ENCODE peak calls at places on chromosomes 6 and 20, in five cellular contexts. S is substantia nigra, E is heart right ventricle, P is neuronal stem cell, Z is breast epithelium. A is an unnamed sample.
A peak's percentile ranks its signal among the peaks of the same experiment; 100 is the strongest.

GRCh38 chr6:31086788-31087440 is 25.5 kb downstream of the C6orf15 start:
- DNase-seq in S (no peak), E (no peak), P (no peak), Z (no peak), A (no peak)

GRCh38 chr6:31727034-31727716 is 1.9 kb downstream of the DDAH2 start:
- DNase-seq in S (no peak), E (no peak), P (no peak), Z (no peak), A (no peak)

GRCh38 chr6:108004861-108005260 is 46.9 kb upstream of the SEC63 start:
- DNase-seq in S (no peak), E (no peak), P (no peak), Z (no peak), A (no peak)

GRCh38 chr20:7841291-7841966 is 98.8 kb downstream of the HAO1 start:
- DNase-seq in S (no peak), E (no peak), P (no peak), Z (no peak), A (no peak)

GRCh38 chr6:13383280-13384163 is 55.2 kb upstream of the TBC1D7 start:
- DNase-seq in S (no peak), E (no peak), P (no peak), Z (no peak), A (peak; percentile 20)

GRCh38 chr6:156808287-156808686 is 31.1 kb downstream of the ARID1B start:
- DNase-seq in S (peak; percentile 53), E (no peak), P (no peak), Z (no peak), A (no peak)

GRCh38 chr6:158972241-158973233 is 27.5 kb downstream of the RSPH3 start:
- DNase-seq in S (no peak), E (no peak), P (no peak), Z (no peak), A (no peak)

GRCh38 chr6:14598017-14598864 is 480.7 kb downstream of the CD83 start:
- DNase-seq in S (no peak), E (no peak), P (no peak), Z (no peak), A (no peak)

GRCh38 chr6:156832166-156832743 is 55.1 kb downstream of the ARID1B start:
- DNase-seq in S (no peak), E (no peak), P (no peak), Z (no peak), A (no peak)

GRCh38 chr20:58023346-58023745 is 205.1 kb downstream of the ANKRD60 start:
- DNase-seq in S (no peak), E (no peak), P (no peak), Z (no peak), A (no peak)

GRCh38 chr20:48230251-48230650 is 445.0 kb upstream of the SULF2 start:
- DNase-seq in S (no peak), E (no peak), P (no peak), Z (no peak), A (no peak)

GRCh38 chr20:45153756-45154155 is 20.9 kb upstream of the PI3 start:
- DNase-seq in S (peak; percentile 19), E (no peak), P (no peak), Z (no peak), A (no peak)

GRCh38 chr20:48656661-48657211 is 171.1 kb downstream of the PREX1 start:
- DNase-seq in S (peak; percentile 94), E (no peak), P (no peak), Z (no peak), A (peak; percentile 74)

GRCh38 chr6:170047813-170048212 is 243.1 kb downstream of the DLL1 start:
- DNase-seq in S (no peak), E (no peak), P (no peak), Z (peak; percentile 36), A (no peak)

GRCh38 chr6:26230336-26230735 is 134.7 kb upstream of the BTN3A2 start:
- DNase-seq in S (no peak), E (no peak), P (no peak), Z (no peak), A (no peak)

GRCh38 chr6:163306000-163306399 is 108.5 kb upstream of the QKI start:
- DNase-seq in S (no peak), E (no peak), P (no peak), Z (no peak), A (no peak)

GRCh38 chr6:127202676-127203075 is 64.0 kb upstream of the RNF146 start:
- DNase-seq in S (no peak), E (no peak), P (no peak), Z (no peak), A (no peak)

GRCh38 chr6:54987906-54988305 is 141.3 kb downstream of the FAM83B start:
- DNase-seq in S (no peak), E (no peak), P (no peak), Z (no peak), A (no peak)

GRCh38 chr6:37830225-37830624 is 10.7 kb downstream of the ZFAND3 start:
- DNase-seq in S (no peak), E (no peak), P (no peak), Z (no peak), A (no peak)

GRCh38 chr20:11891081-11891826 is 26.4 kb upstream of the BTBD3 start:
- DNase-seq in S (peak; percentile 70), E (peak; percentile 70), P (peak; percentile 65), Z (no peak), A (peak; percentile 7)

GRCh38 chr6:33160728-33161323 is 31.4 kb downstream of the COL11A2 start:
- DNase-seq in S (no peak), E (peak; percentile 40), P (no peak), Z (no peak), A (no peak)

GRCh38 chr6:90435207-90435899 is 138.7 kb upstream of the BACH2 start:
- DNase-seq in S (no peak), E (no peak), P (no peak), Z (no peak), A (no peak)

GRCh38 chr20:55488593-55488992 is 516.7 kb downstream of the CBLN4 start:
- DNase-seq in S (no peak), E (no peak), P (no peak), Z (no peak), A (no peak)

GRCh38 chr20:50415516-50416268 is 94.5 kb upstream of the PTPN1 start:
- DNase-seq in S (peak; percentile 96), E (peak; percentile 100), P (no peak), Z (peak; percentile 99), A (peak; percentile 92)

GRCh38 chr20:47304287-47304686 is 52.2 kb downstream of the ZMYND8 start:
- DNase-seq in S (no peak), E (no peak), P (no peak), Z (no peak), A (no peak)

GRCh38 chr6:119182404-119182803 is 103.9 kb upstream of the FAM184A start:
- DNase-seq in S (no peak), E (no peak), P (no peak), Z (no peak), A (no peak)

GRCh38 chr6:101341926-101342325 is 51.6 kb upstream of the GRIK2 start:
- DNase-seq in S (no peak), E (no peak), P (no peak), Z (no peak), A (no peak)

GRCh38 chr20:53335509-53335908 is 258.1 kb downstream of the ZNF217 start:
- DNase-seq in S (no peak), E (no peak), P (no peak), Z (no peak), A (no peak)

GRCh38 chr20:53336892-53337291 is 256.7 kb downstream of the ZNF217 start:
- DNase-seq in S (no peak), E (no peak), P (no peak), Z (no peak), A (no peak)

GRCh38 chr20:53337419-53338101 is 256.1 kb downstream of the ZNF217 start:
- DNase-seq in S (no peak), E (no peak), P (no peak), Z (no peak), A (no peak)

GRCh38 chr20:53332022-53332824 is 261.4 kb downstream of the ZNF217 start:
- DNase-seq in S (no peak), E (no peak), P (no peak), Z (no peak), A (no peak)

DNA sequence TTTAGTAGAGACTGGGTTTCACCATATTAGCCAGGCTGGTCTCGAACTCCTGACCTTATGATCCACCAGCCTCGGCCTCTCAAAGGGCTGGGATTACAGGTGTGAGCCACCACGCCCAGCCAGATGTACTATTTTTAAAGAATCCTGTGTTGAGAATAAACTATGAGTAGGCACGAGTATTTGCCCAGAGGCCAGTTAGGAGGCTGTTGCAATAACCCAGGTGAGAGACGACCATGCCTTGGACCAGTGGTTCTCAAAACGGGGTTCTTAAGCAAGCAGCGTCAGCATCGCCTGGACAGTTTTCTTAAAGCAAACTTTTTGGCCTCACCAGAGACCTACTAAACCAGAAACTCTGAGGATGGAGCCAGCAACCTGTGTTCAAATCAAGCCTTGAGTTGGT is 258.8 kb downstream of the ZNF217 start:
- DNase-seq in S (no peak), E (no peak), P (no peak), Z (no peak), A (no peak)
- H3K27ac ChIP-seq in S (no peak overlapping the region), E (no peak overlapping the region), P (no peak overlapping the region), Z (no peak overlapping the region), A (no peak overlapping the region)

GRCh38 chr20:22403860-22404608 is 180.3 kb downstream of the FOXA2 start:
- DNase-seq in S (no peak), E (no peak), P (peak; percentile 20), Z (no peak), A (no peak)
- H3K27ac ChIP-seq in S (no peak overlapping the region), E (no peak overlapping the region), P (no peak overlapping the region), Z (peak overlapping the region; percentile 36), A (no peak overlapping the region)

GRCh38 chr6:9647599-9647998 is 767.3 kb downstream of the TFAP2A start:
- DNase-seq in S (no peak), E (no peak), P (no peak), Z (no peak), A (no peak)
- H3K27ac ChIP-seq in S (no peak overlapping the region), E (no peak overlapping the region), P (no peak overlapping the region), Z (no peak overlapping the region), A (no peak overlapping the region)

DNA sequence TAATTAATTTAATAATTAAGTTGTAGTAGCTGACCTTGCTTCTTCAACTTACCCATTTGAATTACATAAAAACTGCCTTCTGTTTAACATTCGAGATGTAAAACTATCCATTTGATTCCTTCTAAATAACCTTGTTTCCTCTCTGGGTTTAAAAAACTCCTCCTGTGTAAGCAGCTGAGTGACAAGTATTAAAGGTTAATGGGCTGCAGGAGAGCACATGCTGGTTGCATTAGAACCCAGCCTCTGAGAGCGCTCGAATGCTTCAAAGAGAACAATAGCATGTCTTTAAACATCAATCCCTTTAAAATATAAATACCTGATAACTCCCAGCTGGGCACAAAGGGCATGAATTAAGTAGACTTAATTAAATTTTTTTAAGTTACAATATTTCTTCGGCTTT is 215.8 kb downstream of the EYA4 start:
- DNase-seq in S (no peak), E (no peak), P (peak; percentile 29), Z (no peak), A (no peak)
- H3K27ac ChIP-seq in S (no peak overlapping the region), E (no peak overlapping the region), P (no peak overlapping the region), Z (no peak overlapping the region), A (no peak overlapping the region)

GRCh38 chr6:121510568-121511177 is 75.2 kb downstream of the GJA1 start:
- DNase-seq in S (no peak), E (no peak), P (no peak), Z (no peak), A (no peak)
- H3K27ac ChIP-seq in S (no peak overlapping the region), E (no peak overlapping the region), P (no peak overlapping the region), Z (peak overlapping the region; percentile 59), A (no peak overlapping the region)

DNA sequence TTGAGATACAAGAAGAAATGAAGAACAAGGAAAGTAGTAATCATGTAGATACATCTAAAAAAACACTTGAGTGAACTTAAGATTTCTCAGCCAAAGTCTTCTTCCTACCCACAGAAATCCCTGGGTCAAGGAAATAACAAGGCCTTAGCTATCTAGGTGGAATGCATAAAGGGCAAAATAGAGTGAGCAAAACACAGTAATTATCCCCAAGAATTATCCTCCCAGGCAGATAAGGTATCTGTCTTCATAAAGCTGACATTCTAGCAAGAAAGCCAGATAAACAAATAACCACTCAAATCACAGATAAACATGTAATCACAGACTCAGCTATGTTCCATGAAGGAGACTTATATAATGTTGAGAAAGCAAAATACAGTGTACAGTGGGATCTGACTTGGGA is 136.9 kb upstream of the C6orf118 start:
- DNase-seq in S (no peak), E (no peak), P (no peak), Z (no peak), A (no peak)
- H3K27ac ChIP-seq in S (no peak overlapping the region), E (no peak overlapping the region), P (no peak overlapping the region), Z (no peak overlapping the region), A (no peak overlapping the region)

A was measured in caudate nucleus.